ENCODE peak calls at places on chromosomes 7 and 10, in six cellular contexts. F is fibroblast of mammary gland; T is activated CD8-positive, alpha-beta memory T cell treated with anti-CD3 and anti-CD28 coated beads, Interleukin-2, amount 10 ng/mL, durations not matched to agents 7 days and 5 days; W is NCI-H524 treated with DMSO at 0.1 percent for 48 hours; G is GM13977; Q is cardiac fibroblast. U is an unnamed sample.

GRCh38 chr10:65313406-65313805 is 1612.4 kb upstream of the LRRTM3 start:
- DNase-seq in F (no peak), T (no peak), W (no peak), G (no peak), Q (peak), U (no peak)

GRCh38 chr7:16392990-16393523 is 28.3 kb downstream of the CRPPA start:
- DNase-seq in F (no peak), T (no peak), W (no peak), G (no peak), Q (no peak), U (no peak)

GRCh38 chr7:142231716-142232115 is 26.1 kb downstream of the PRSS58 start:
- DNase-seq in F (peak), T (no peak), W (peak), G (no peak), Q (peak), U (no peak)

GRCh38 chr7:108424013-108424412 is 32.2 kb downstream of the NRCAM start:
- DNase-seq in F (no peak), T (no peak), W (no peak), G (no peak), Q (no peak), U (no peak)

GRCh38 chr7:70887186-70887585 is 244.8 kb upstream of the GALNT17 start:
- DNase-seq in F (no peak), T (no peak), W (no peak), G (no peak), Q (no peak), U (no peak)

GRCh38 chr7:70694357-70694908 is 437.5 kb upstream of the GALNT17 start:
- DNase-seq in F (no peak), T (no peak), W (no peak), G (peak), Q (peak), U (peak)

GRCh38 chr10:77392236-77392721 is 245.3 kb downstream of the KCNMA1 start:
- DNase-seq in F (peak), T (no peak), W (no peak), G (no peak), Q (peak), U (no peak)

GRCh38 chr10:87767253-87767652 is 50.8 kb downstream of the ATAD1 start:
- DNase-seq in F (no peak), T (no peak), W (no peak), G (no peak), Q (peak), U (no peak)

GRCh38 chr7:94971051-94971867 is 63.9 kb downstream of the PPP1R9A start:
- DNase-seq in F (peak), T (no peak), W (no peak), G (no peak), Q (no peak), U (no peak)

GRCh38 chr10:24617771-24618396 is 105.8 kb downstream of the ARHGAP21 start:
- DNase-seq in F (peak), T (peak), W (no peak), G (peak), Q (peak), U (peak)

GRCh38 chr10:72321248-72322029 is 33.3 kb downstream of the DNAJB12 start:
- DNase-seq in F (no peak), T (no peak), W (no peak), G (no peak), Q (no peak), U (no peak)

GRCh38 chr7:2171855-2172254 is 60.9 kb downstream of the MAD1L1 start:
- DNase-seq in F (no peak), T (no peak), W (no peak), G (peak), Q (no peak), U (peak)

GRCh38 chr10:96632974-96633373 is 46.2 kb upstream of the TM9SF3 start:
- DNase-seq in F (no peak), T (no peak), W (no peak), G (no peak), Q (no peak), U (no peak)

GRCh38 chr10:12841826-12842225 is 159.7 kb downstream of the CCDC3 start:
- DNase-seq in F (no peak), T (no peak), W (no peak), G (no peak), Q (no peak), U (no peak)

GRCh38 chr7:8442814-8443304 is 9.4 kb downstream of the NXPH1 start:
- DNase-seq in F (peak), T (peak), W (no peak), G (peak), Q (peak), U (peak)

GRCh38 chr7:12557282-12557681 is 13.2 kb upstream of the SCIN start:
- DNase-seq in F (no peak), T (no peak), W (no peak), G (no peak), Q (peak), U (no peak)

GRCh38 chr10:2144584-2144983 is 407.3 kb upstream of the ADARB2 start:
- DNase-seq in F (no peak), T (no peak), W (no peak), G (no peak), Q (no peak), U (no peak)

GRCh38 chr7:16791071-16791470 is 13.7 kb downstream of the AGR2 start:
- DNase-seq in F (peak), T (no peak), W (no peak), G (no peak), Q (no peak), U (no peak)

GRCh38 chr10:3542185-3542611 is 242.8 kb downstream of the KLF6 start:
- DNase-seq in F (peak), T (no peak), W (no peak), G (no peak), Q (peak), U (no peak)

GRCh38 chr7:141073173-141073640 is 657 bp upstream of the TMEM178B start:
- DNase-seq in F (peak), T (peak), W (no peak), G (peak), Q (peak), U (peak)

GRCh38 chr7:116446179-116446855 is 53.2 kb upstream of the CAV2 start:
- DNase-seq in F (peak), T (no peak), W (no peak), G (no peak), Q (peak), U (no peak)

GRCh38 chr10:127694580-127695193 is 42.3 kb upstream of the FOXI2 start:
- DNase-seq in F (peak), T (peak), W (no peak), G (peak), Q (peak), U (peak)

GRCh38 chr7:141225916-141226618 is 152.2 kb downstream of the TMEM178B start:
- DNase-seq in F (no peak), T (no peak), W (no peak), G (no peak), Q (no peak), U (no peak)

GRCh38 chr10:49350856-49351532 is 44.9 kb downstream of the DRGX start:
- DNase-seq in F (no peak), T (no peak), W (no peak), G (no peak), Q (no peak), U (no peak)

GRCh38 chr7:47945261-47946015 is 2.8 kb downstream of the PKD1L1 start:
- DNase-seq in F (peak), T (peak), W (no peak), G (peak), Q (peak), U (peak)

GRCh38 chr10:22323538-22324305 is 2.8 kb downstream of the BMI1 start:
- DNase-seq in F (no peak), T (no peak), W (no peak), G (no peak), Q (no peak), U (no peak)

GRCh38 chr10:76576276-76576962 is 1061.2 kb downstream of the KCNMA1 start:
- DNase-seq in F (peak), T (no peak), W (no peak), G (no peak), Q (peak), U (no peak)

GRCh38 chr7:100885440-100886141 is 3.9 kb downstream of the UFSP1 start:
- DNase-seq in F (no peak), T (no peak), W (no peak), G (no peak), Q (no peak), U (no peak)

GRCh38 chr7:98562336-98563182 is 54.5 kb upstream of the NPTX2 start:
- DNase-seq in F (no peak), T (no peak), W (no peak), G (no peak), Q (no peak), U (no peak)

GRCh38 chr10:122448600-122448999 is 5.9 kb upstream of the ARMS2 start:
- DNase-seq in F (no peak), T (no peak), W (no peak), G (no peak), Q (no peak), U (no peak)

GRCh38 chr10:33193057-33193866 is 141.2 kb downstream of the NRP1 start:
- DNase-seq in F (peak), T (peak), W (no peak), G (peak), Q (peak), U (peak)

GRCh38 chr10:34145751-34146150 is 669.3 kb downstream of the PARD3 start:
- DNase-seq in F (no peak), T (no peak), W (no peak), G (no peak), Q (peak), U (no peak)

GRCh38 chr7:30453859-30454258 is 24.7 kb downstream of the NOD1 start:
- DNase-seq in F (peak), T (no peak), W (no peak), G (no peak), Q (peak), U (no peak)

GRCh38 chr10:92755725-92756124 is 66.0 kb downstream of the HHEX start:
- DNase-seq in F (no peak), T (no peak), W (no peak), G (no peak), Q (no peak), U (no peak)